ENCODE peak calls at places on chromosomes 12 and 14, in seven cellular contexts. One of them, this sample, is unnamed.
A peak's percentile ranks its signal among the peaks of the same experiment; 100 is the strongest.

GRCh38 chr14:72830786-72831583 is 62.9 kb downstream of the DPF3 start:
- DNase-seq in AG10803: no peak
- DNase-seq in pancreas: no peak
- DNase-seq in neural crest cell: no peak
- DNase-seq in Calu3: no peak
- DNase-seq in ascending aorta: no peak
- DNase-seq in cardiac fibroblast: peak; percentile 20
- DNase-seq in this sample: no peak

GRCh38 chr14:102646615-102647014 is 54.2 kb downstream of the RCOR1 start:
- DNase-seq in AG10803: peak; percentile 8
- DNase-seq in pancreas: no peak
- DNase-seq in neural crest cell: no peak
- DNase-seq in Calu3: no peak
- DNase-seq in ascending aorta: no peak
- DNase-seq in cardiac fibroblast: no peak
- DNase-seq in this sample: no peak

GRCh38 chr12:62891805-62892549 is 43.0 kb downstream of the PPM1H start:
- DNase-seq in AG10803: no peak
- DNase-seq in pancreas: no peak
- DNase-seq in neural crest cell: no peak
- DNase-seq in Calu3: no peak
- DNase-seq in ascending aorta: no peak
- DNase-seq in cardiac fibroblast: no peak
- DNase-seq in this sample: no peak

GRCh38 chr14:22667881-22668280 is 23.7 kb upstream of the OR6J1 start:
- DNase-seq in AG10803: no peak
- DNase-seq in pancreas: no peak
- DNase-seq in neural crest cell: no peak
- DNase-seq in Calu3: no peak
- DNase-seq in ascending aorta: no peak
- DNase-seq in cardiac fibroblast: peak; percentile 41
- DNase-seq in this sample: no peak

GRCh38 chr14:100406505-100407131 is 83.5 kb downstream of the SLC25A47 start:
- DNase-seq in AG10803: peak; percentile 43
- DNase-seq in pancreas: peak; percentile 72
- DNase-seq in neural crest cell: no peak
- DNase-seq in Calu3: peak; percentile 13
- DNase-seq in ascending aorta: no peak
- DNase-seq in cardiac fibroblast: peak; percentile 24
- DNase-seq in this sample: no peak

GRCh38 chr12:18899162-18899561 is 161.2 kb downstream of the CAPZA3 start:
- DNase-seq in AG10803: no peak
- DNase-seq in pancreas: no peak
- DNase-seq in neural crest cell: no peak
- DNase-seq in Calu3: no peak
- DNase-seq in ascending aorta: no peak
- DNase-seq in cardiac fibroblast: no peak
- DNase-seq in this sample: no peak

GRCh38 chr12:88142610-88142991 is 494 bp downstream of the TMTC3 start:
- DNase-seq in AG10803: no peak
- DNase-seq in pancreas: peak; percentile 23
- DNase-seq in neural crest cell: no peak
- DNase-seq in Calu3: peak; percentile 19
- DNase-seq in ascending aorta: no peak
- DNase-seq in cardiac fibroblast: no peak
- DNase-seq in this sample: peak; percentile 18

GRCh38 chr12:13537623-13538022 is 341.1 kb downstream of the EMP1 start:
- DNase-seq in AG10803: no peak
- DNase-seq in pancreas: no peak
- DNase-seq in neural crest cell: no peak
- DNase-seq in Calu3: no peak
- DNase-seq in ascending aorta: no peak
- DNase-seq in cardiac fibroblast: no peak
- DNase-seq in this sample: no peak

GRCh38 chr12:123614531-123614930 is 12.6 kb downstream of the DDX55 start:
- DNase-seq in AG10803: peak; percentile 82
- DNase-seq in pancreas: no peak
- DNase-seq in neural crest cell: no peak
- DNase-seq in Calu3: no peak
- DNase-seq in ascending aorta: no peak
- DNase-seq in cardiac fibroblast: peak; percentile 64
- DNase-seq in this sample: no peak

GRCh38 chr12:74963304-74963703 is 246.3 kb downstream of the KCNC2 start:
- DNase-seq in AG10803: no peak
- DNase-seq in pancreas: no peak
- DNase-seq in neural crest cell: no peak
- DNase-seq in Calu3: no peak
- DNase-seq in ascending aorta: no peak
- DNase-seq in cardiac fibroblast: no peak
- DNase-seq in this sample: no peak

GRCh38 chr12:27840229-27840999 is 60.4 kb upstream of the MANSC4 start:
- DNase-seq in AG10803: no peak
- DNase-seq in pancreas: no peak
- DNase-seq in neural crest cell: no peak
- DNase-seq in Calu3: no peak
- DNase-seq in ascending aorta: no peak
- DNase-seq in cardiac fibroblast: peak; percentile 35
- DNase-seq in this sample: no peak

GRCh38 chr12:132625731-132626430 is 7.3 kb downstream of the P2RX2 start:
- DNase-seq in AG10803: no peak
- DNase-seq in pancreas: no peak
- DNase-seq in neural crest cell: no peak
- DNase-seq in Calu3: no peak
- DNase-seq in ascending aorta: no peak
- DNase-seq in cardiac fibroblast: no peak
- DNase-seq in this sample: no peak

GRCh38 chr14:52351191-52351560 is 37.1 kb downstream of the PTGER2 start:
- DNase-seq in AG10803: peak; percentile 48
- DNase-seq in pancreas: no peak
- DNase-seq in neural crest cell: no peak
- DNase-seq in Calu3: no peak
- DNase-seq in ascending aorta: no peak
- DNase-seq in cardiac fibroblast: peak; percentile 61
- DNase-seq in this sample: no peak

GRCh38 chr14:72261068-72261467 is 328.8 kb downstream of the RGS6 start:
- DNase-seq in AG10803: no peak
- DNase-seq in pancreas: no peak
- DNase-seq in neural crest cell: no peak
- DNase-seq in Calu3: no peak
- DNase-seq in ascending aorta: no peak
- DNase-seq in cardiac fibroblast: no peak
- DNase-seq in this sample: no peak

GRCh38 chr12:68613209-68613904 is 2.7 kb downstream of the RAP1B start:
- DNase-seq in AG10803: no peak
- DNase-seq in pancreas: no peak
- DNase-seq in neural crest cell: no peak
- DNase-seq in Calu3: no peak
- DNase-seq in ascending aorta: no peak
- DNase-seq in cardiac fibroblast: no peak
- DNase-seq in this sample: no peak

GRCh38 chr14:77344597-77344996 is 23.8 kb downstream of the GSTZ1 start:
- DNase-seq in AG10803: no peak
- DNase-seq in pancreas: no peak
- DNase-seq in neural crest cell: no peak
- DNase-seq in Calu3: no peak
- DNase-seq in ascending aorta: no peak
- DNase-seq in cardiac fibroblast: no peak
- DNase-seq in this sample: no peak

GRCh38 chr12:83823386-83824045 is 1089.1 kb downstream of the SLC6A15 start:
- DNase-seq in AG10803: no peak
- DNase-seq in pancreas: no peak
- DNase-seq in neural crest cell: no peak
- DNase-seq in Calu3: peak; percentile 66
- DNase-seq in ascending aorta: no peak
- DNase-seq in cardiac fibroblast: peak; percentile 17
- DNase-seq in this sample: peak; percentile 88

GRCh38 chr14:90986510-90986909 is 73.9 kb downstream of the RPS6KA5 start:
- DNase-seq in AG10803: no peak
- DNase-seq in pancreas: no peak
- DNase-seq in neural crest cell: no peak
- DNase-seq in Calu3: no peak
- DNase-seq in ascending aorta: no peak
- DNase-seq in cardiac fibroblast: no peak
- DNase-seq in this sample: no peak

GRCh38 chr12:17235996-17236395 is 630.0 kb upstream of the LMO3 start:
- DNase-seq in AG10803: no peak
- DNase-seq in pancreas: no peak
- DNase-seq in neural crest cell: no peak
- DNase-seq in Calu3: no peak
- DNase-seq in ascending aorta: no peak
- DNase-seq in cardiac fibroblast: no peak
- DNase-seq in this sample: no peak

GRCh38 chr12:116959845-116960514 is 49.2 kb downstream of the FBXW8 start:
- DNase-seq in AG10803: no peak
- DNase-seq in pancreas: no peak
- DNase-seq in neural crest cell: no peak
- DNase-seq in Calu3: no peak
- DNase-seq in ascending aorta: no peak
- DNase-seq in cardiac fibroblast: no peak
- DNase-seq in this sample: peak; percentile 61

GRCh38 chr12:116958402-116959197 is 47.9 kb downstream of the FBXW8 start:
- DNase-seq in AG10803: no peak
- DNase-seq in pancreas: no peak
- DNase-seq in neural crest cell: no peak
- DNase-seq in Calu3: no peak
- DNase-seq in ascending aorta: no peak
- DNase-seq in cardiac fibroblast: no peak
- DNase-seq in this sample: no peak

GRCh38 chr12:116954700-116955381 is 44.1 kb downstream of the FBXW8 start:
- DNase-seq in AG10803: no peak
- DNase-seq in pancreas: no peak
- DNase-seq in neural crest cell: no peak
- DNase-seq in Calu3: no peak
- DNase-seq in ascending aorta: no peak
- DNase-seq in cardiac fibroblast: peak; percentile 20
- DNase-seq in this sample: no peak

GRCh38 chr12:116959198-116959460 is 48.4 kb downstream of the FBXW8 start:
- DNase-seq in AG10803: no peak
- DNase-seq in pancreas: no peak
- DNase-seq in neural crest cell: no peak
- DNase-seq in Calu3: no peak
- DNase-seq in ascending aorta: no peak
- DNase-seq in cardiac fibroblast: no peak
- DNase-seq in this sample: no peak

DNA sequence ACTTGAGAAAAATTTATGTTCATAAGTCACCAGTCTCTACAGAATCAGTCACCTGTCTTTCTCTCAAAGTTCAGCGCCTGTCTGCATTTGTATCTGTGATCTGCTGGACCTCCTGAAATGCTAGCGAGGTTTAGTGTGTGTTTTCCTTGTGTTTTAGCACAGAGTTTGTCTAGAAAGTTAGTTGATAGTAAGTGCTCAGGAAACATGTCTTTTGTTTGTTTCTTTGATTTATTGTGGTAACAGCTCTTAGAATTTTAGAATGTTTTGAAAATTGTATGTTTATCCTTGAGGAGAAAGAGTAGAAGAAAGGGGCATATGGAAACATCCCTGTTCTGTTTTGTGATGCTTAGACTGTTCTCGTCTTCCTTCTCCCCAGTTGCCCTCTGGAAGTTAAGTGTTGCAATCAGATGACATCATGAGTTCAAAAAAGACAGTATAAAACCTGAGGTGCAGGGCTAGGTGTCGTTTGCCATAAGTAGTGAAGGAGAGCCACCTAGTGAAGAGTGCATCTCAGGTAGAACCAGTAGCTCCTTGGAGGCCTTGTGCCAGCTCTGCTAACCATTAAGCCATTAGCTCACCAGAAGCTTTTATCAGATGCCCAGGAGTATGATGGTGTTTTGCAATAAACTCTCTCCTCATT is 44.8 kb downstream of the FBXW8 start:
- DNase-seq in AG10803: no peak
- DNase-seq in pancreas: peak; percentile 31
- DNase-seq in neural crest cell: no peak
- DNase-seq in Calu3: peak; percentile 72
- DNase-seq in ascending aorta: no peak
- DNase-seq in cardiac fibroblast: peak; percentile 37
- DNase-seq in this sample: no peak
- TF ChIP-seq CTCF in AG10803: no peak
- TF ChIP-seq CTCF in pancreas: no peak
- TF ChIP-seq CTCF in neural crest cell: no peak
- TF ChIP-seq CTCF in Calu3: no peak
- TF ChIP-seq CTCF in ascending aorta: no peak
- TF ChIP-seq CTCF in cardiac fibroblast: no peak
- TF ChIP-seq CTCF in this sample: no peak

GRCh38 chr12:110861729-110862128 is 14.9 kb downstream of the CCDC63 start:
- DNase-seq in AG10803: no peak
- DNase-seq in pancreas: no peak
- DNase-seq in neural crest cell: no peak
- DNase-seq in Calu3: no peak
- DNase-seq in ascending aorta: no peak
- DNase-seq in cardiac fibroblast: no peak
- DNase-seq in this sample: no peak
- TF ChIP-seq CTCF in AG10803: no peak
- TF ChIP-seq CTCF in pancreas: no peak
- TF ChIP-seq CTCF in neural crest cell: no peak
- TF ChIP-seq CTCF in Calu3: no peak
- TF ChIP-seq CTCF in ascending aorta: no peak
- TF ChIP-seq CTCF in cardiac fibroblast: no peak
- TF ChIP-seq CTCF in this sample: no peak

GRCh38 chr12:2136901-2137300 is 84.1 kb downstream of the CACNA1C start:
- DNase-seq in AG10803: no peak
- DNase-seq in pancreas: no peak
- DNase-seq in neural crest cell: no peak
- DNase-seq in Calu3: no peak
- DNase-seq in ascending aorta: no peak
- DNase-seq in cardiac fibroblast: no peak
- DNase-seq in this sample: no peak
- TF ChIP-seq CTCF in AG10803: no peak
- TF ChIP-seq CTCF in pancreas: no peak
- TF ChIP-seq CTCF in neural crest cell: no peak
- TF ChIP-seq CTCF in Calu3: no peak
- TF ChIP-seq CTCF in ascending aorta: no peak
- TF ChIP-seq CTCF in cardiac fibroblast: no peak
- TF ChIP-seq CTCF in this sample: no peak

GRCh38 chr12:112015938-112016337 is 2.7 kb downstream of the ERP29 start:
- DNase-seq in AG10803: no peak
- DNase-seq in pancreas: no peak
- DNase-seq in neural crest cell: no peak
- DNase-seq in Calu3: no peak
- DNase-seq in ascending aorta: no peak
- DNase-seq in cardiac fibroblast: no peak
- DNase-seq in this sample: no peak

GRCh38 chr12:112010415-112011344 is 2.3 kb downstream of the TMEM116 start:
- DNase-seq in AG10803: no peak
- DNase-seq in pancreas: peak; percentile 18
- DNase-seq in neural crest cell: no peak
- DNase-seq in Calu3: no peak
- DNase-seq in ascending aorta: no peak
- DNase-seq in cardiac fibroblast: no peak
- DNase-seq in this sample: no peak

GRCh38 chr12:112011685-112012084 is 1.3 kb downstream of the TMEM116 start:
- DNase-seq in AG10803: no peak
- DNase-seq in pancreas: no peak
- DNase-seq in neural crest cell: no peak
- DNase-seq in Calu3: no peak
- DNase-seq in ascending aorta: no peak
- DNase-seq in cardiac fibroblast: no peak
- DNase-seq in this sample: no peak

GRCh38 chr12:112012775-112013600 is at the start of the genes ERP29 and TMEM116:
- DNase-seq in AG10803: peak; percentile 98
- DNase-seq in pancreas: peak; percentile 99
- DNase-seq in neural crest cell: peak; percentile 99
- DNase-seq in Calu3: peak; percentile 99
- DNase-seq in ascending aorta: peak; percentile 97
- DNase-seq in cardiac fibroblast: peak; percentile 99
- DNase-seq in this sample: peak; percentile 100

GRCh38 chr12:112013601-112014402 is 576 bp downstream of the ERP29 start:
- DNase-seq in AG10803: peak; percentile 67
- DNase-seq in pancreas: peak; percentile 66
- DNase-seq in neural crest cell: peak; percentile 29
- DNase-seq in Calu3: peak; percentile 73
- DNase-seq in ascending aorta: no peak
- DNase-seq in cardiac fibroblast: peak; percentile 78
- DNase-seq in this sample: peak; percentile 70
- TF ChIP-seq CTCF in AG10803: no peak
- TF ChIP-seq CTCF in pancreas: no peak
- TF ChIP-seq CTCF in neural crest cell: peak; percentile 37
- TF ChIP-seq CTCF in Calu3: peak; percentile 1
- TF ChIP-seq CTCF in ascending aorta: no peak
- TF ChIP-seq CTCF in cardiac fibroblast: no peak
- TF ChIP-seq CTCF in this sample: no peak